ENCODE peak calls at places on chromosomes 3 and 15, in four cellular contexts. One of them, this sample, is unnamed.

GRCh38 chr3:127886276-127886862 is 28.7 kb upstream of the KBTBD12 start:
- DNase-seq in NCI-H2107: no peak
- DNase-seq in Ammon's horn: no peak
- DNase-seq in activated effector memory CD4-positive, alpha-beta T cell treated with anti-CD3 and anti-CD28 coated beads, Interleukin-2, amount 50 U/mL, for 16 hours: no peak
- DNase-seq in this sample: no peak

GRCh38 chr3:71057526-71057894 is 526.0 kb downstream of the FOXP1 start:
- DNase-seq in NCI-H2107: no peak
- DNase-seq in Ammon's horn: no peak
- DNase-seq in activated effector memory CD4-positive, alpha-beta T cell treated with anti-CD3 and anti-CD28 coated beads, Interleukin-2, amount 50 U/mL, for 16 hours: no peak
- DNase-seq in this sample: no peak

GRCh38 chr15:71806452-71806931 is 3.9 kb upstream of the NR2E3 start:
- DNase-seq in NCI-H2107: no peak
- DNase-seq in Ammon's horn: no peak
- DNase-seq in activated effector memory CD4-positive, alpha-beta T cell treated with anti-CD3 and anti-CD28 coated beads, Interleukin-2, amount 50 U/mL, for 16 hours: no peak
- DNase-seq in this sample: no peak

GRCh38 chr3:86737517-86737916 is 253.4 kb downstream of the VGLL3 start:
- DNase-seq in NCI-H2107: no peak
- DNase-seq in Ammon's horn: no peak
- DNase-seq in activated effector memory CD4-positive, alpha-beta T cell treated with anti-CD3 and anti-CD28 coated beads, Interleukin-2, amount 50 U/mL, for 16 hours: no peak
- DNase-seq in this sample: no peak

GRCh38 chr3:182294256-182294655 is 499.0 kb upstream of the ATP11B start:
- DNase-seq in NCI-H2107: no peak
- DNase-seq in Ammon's horn: no peak
- DNase-seq in activated effector memory CD4-positive, alpha-beta T cell treated with anti-CD3 and anti-CD28 coated beads, Interleukin-2, amount 50 U/mL, for 16 hours: no peak
- DNase-seq in this sample: no peak

GRCh38 chr3:184874709-184875644 is 63.0 kb downstream of the VPS8 start:
- DNase-seq in NCI-H2107: peak; percentile 16
- DNase-seq in Ammon's horn: peak; percentile 44
- DNase-seq in activated effector memory CD4-positive, alpha-beta T cell treated with anti-CD3 and anti-CD28 coated beads, Interleukin-2, amount 50 U/mL, for 16 hours: no peak
- DNase-seq in this sample: no peak

GRCh38 chr3:150132101-150132749 is 161.5 kb upstream of the PFN2 start:
- DNase-seq in NCI-H2107: no peak
- DNase-seq in Ammon's horn: no peak
- DNase-seq in activated effector memory CD4-positive, alpha-beta T cell treated with anti-CD3 and anti-CD28 coated beads, Interleukin-2, amount 50 U/mL, for 16 hours: no peak
- DNase-seq in this sample: no peak

GRCh38 chr3:187689984-187690383 is 12.4 kb downstream of the RTP2 start:
- DNase-seq in NCI-H2107: no peak
- DNase-seq in Ammon's horn: no peak
- DNase-seq in activated effector memory CD4-positive, alpha-beta T cell treated with anti-CD3 and anti-CD28 coated beads, Interleukin-2, amount 50 U/mL, for 16 hours: no peak
- DNase-seq in this sample: no peak

GRCh38 chr3:24657870-24658535 is 163.4 kb upstream of the THRB start:
- DNase-seq in NCI-H2107: no peak
- DNase-seq in Ammon's horn: no peak
- DNase-seq in activated effector memory CD4-positive, alpha-beta T cell treated with anti-CD3 and anti-CD28 coated beads, Interleukin-2, amount 50 U/mL, for 16 hours: no peak
- DNase-seq in this sample: no peak

GRCh38 chr3:72614394-72615074 is 233.7 kb downstream of the SHQ1 start:
- DNase-seq in NCI-H2107: no peak
- DNase-seq in Ammon's horn: peak; percentile 20
- DNase-seq in activated effector memory CD4-positive, alpha-beta T cell treated with anti-CD3 and anti-CD28 coated beads, Interleukin-2, amount 50 U/mL, for 16 hours: no peak
- DNase-seq in this sample: no peak

GRCh38 chr3:171813897-171814460 is 3.7 kb upstream of the PLD1 start:
- DNase-seq in NCI-H2107: no peak
- DNase-seq in Ammon's horn: no peak
- DNase-seq in activated effector memory CD4-positive, alpha-beta T cell treated with anti-CD3 and anti-CD28 coated beads, Interleukin-2, amount 50 U/mL, for 16 hours: no peak
- DNase-seq in this sample: no peak

GRCh38 chr3:16667633-16668032 is 62.4 kb upstream of the DAZL start:
- DNase-seq in NCI-H2107: no peak
- DNase-seq in Ammon's horn: no peak
- DNase-seq in activated effector memory CD4-positive, alpha-beta T cell treated with anti-CD3 and anti-CD28 coated beads, Interleukin-2, amount 50 U/mL, for 16 hours: no peak
- DNase-seq in this sample: no peak

GRCh38 chr3:193842832-193843446 is 249.9 kb downstream of the OPA1 start:
- DNase-seq in NCI-H2107: no peak
- DNase-seq in Ammon's horn: no peak
- DNase-seq in activated effector memory CD4-positive, alpha-beta T cell treated with anti-CD3 and anti-CD28 coated beads, Interleukin-2, amount 50 U/mL, for 16 hours: no peak
- DNase-seq in this sample: no peak

GRCh38 chr15:73994912-73995622 is 551 bp downstream of the PML start:
- DNase-seq in NCI-H2107: no peak
- DNase-seq in Ammon's horn: no peak
- DNase-seq in activated effector memory CD4-positive, alpha-beta T cell treated with anti-CD3 and anti-CD28 coated beads, Interleukin-2, amount 50 U/mL, for 16 hours: peak; percentile 71
- DNase-seq in this sample: no peak

GRCh38 chr3:193884652-193885051 is 251.3 kb upstream of the HES1 start:
- DNase-seq in NCI-H2107: no peak
- DNase-seq in Ammon's horn: no peak
- DNase-seq in activated effector memory CD4-positive, alpha-beta T cell treated with anti-CD3 and anti-CD28 coated beads, Interleukin-2, amount 50 U/mL, for 16 hours: no peak
- DNase-seq in this sample: no peak

GRCh38 chr3:16369247-16369646 is 104.2 kb downstream of the OXNAD1 start:
- DNase-seq in NCI-H2107: no peak
- DNase-seq in Ammon's horn: no peak
- DNase-seq in activated effector memory CD4-positive, alpha-beta T cell treated with anti-CD3 and anti-CD28 coated beads, Interleukin-2, amount 50 U/mL, for 16 hours: no peak
- DNase-seq in this sample: no peak

GRCh38 chr3:46214751-46215352 is 6.7 kb upstream of the CCR1 start:
- DNase-seq in NCI-H2107: peak; percentile 57
- DNase-seq in Ammon's horn: no peak
- DNase-seq in activated effector memory CD4-positive, alpha-beta T cell treated with anti-CD3 and anti-CD28 coated beads, Interleukin-2, amount 50 U/mL, for 16 hours: no peak
- DNase-seq in this sample: no peak

GRCh38 chr3:126184465-126185000 is 4.1 kb upstream of the ALDH1L1 start:
- DNase-seq in NCI-H2107: no peak
- DNase-seq in Ammon's horn: no peak
- DNase-seq in activated effector memory CD4-positive, alpha-beta T cell treated with anti-CD3 and anti-CD28 coated beads, Interleukin-2, amount 50 U/mL, for 16 hours: no peak
- DNase-seq in this sample: no peak

GRCh38 chr15:69300129-69300588 is 1.4 kb downstream of the PAQR5 start:
- DNase-seq in NCI-H2107: no peak
- DNase-seq in Ammon's horn: no peak
- DNase-seq in activated effector memory CD4-positive, alpha-beta T cell treated with anti-CD3 and anti-CD28 coated beads, Interleukin-2, amount 50 U/mL, for 16 hours: no peak
- DNase-seq in this sample: no peak

GRCh38 chr3:160796089-160796812 is 40.2 kb downstream of the PPM1L start:
- DNase-seq in NCI-H2107: no peak
- DNase-seq in Ammon's horn: no peak
- DNase-seq in activated effector memory CD4-positive, alpha-beta T cell treated with anti-CD3 and anti-CD28 coated beads, Interleukin-2, amount 50 U/mL, for 16 hours: no peak
- DNase-seq in this sample: no peak

GRCh38 chr3:51830986-51831385 is 30.4 kb upstream of the IQCF2 start:
- DNase-seq in NCI-H2107: no peak
- DNase-seq in Ammon's horn: no peak
- DNase-seq in activated effector memory CD4-positive, alpha-beta T cell treated with anti-CD3 and anti-CD28 coated beads, Interleukin-2, amount 50 U/mL, for 16 hours: no peak
- DNase-seq in this sample: no peak

GRCh38 chr15:68315495-68316007 is 38.0 kb downstream of the FEM1B start:
- DNase-seq in NCI-H2107: no peak
- DNase-seq in Ammon's horn: no peak
- DNase-seq in activated effector memory CD4-positive, alpha-beta T cell treated with anti-CD3 and anti-CD28 coated beads, Interleukin-2, amount 50 U/mL, for 16 hours: peak; percentile 51
- DNase-seq in this sample: peak; percentile 69

GRCh38 chr3:144821583-144821982 is 850.0 kb downstream of the DIPK2A start:
- DNase-seq in NCI-H2107: no peak
- DNase-seq in Ammon's horn: no peak
- DNase-seq in activated effector memory CD4-positive, alpha-beta T cell treated with anti-CD3 and anti-CD28 coated beads, Interleukin-2, amount 50 U/mL, for 16 hours: no peak
- DNase-seq in this sample: no peak

This sample was measured in cardiac septum.